ENCODE peak calls at places on chromosomes 1 and 21, in six cellular contexts. One of them, this sample, is unnamed.

GRCh38 chr1:54331843-54332688 is 74.1 kb downstream of the SSBP3 start:
- DNase-seq in pancreas: peak; percentile 38
- DNase-seq in A673: no peak
- DNase-seq in prostate gland: no peak
- DNase-seq in IMR-90: no peak
- DNase-seq in uterus: no peak
- DNase-seq in this sample: no peak

GRCh38 chr1:159015440-159015909 is 5.8 kb downstream of the IFI16 start:
- DNase-seq in pancreas: peak; percentile 64
- DNase-seq in A673: peak; percentile 63
- DNase-seq in prostate gland: peak; percentile 13
- DNase-seq in IMR-90: peak; percentile 94
- DNase-seq in uterus: peak; percentile 27
- DNase-seq in this sample: peak; percentile 91

GRCh38 chr1:234730542-234731370 is 120.8 kb upstream of the IRF2BP2 start:
- DNase-seq in pancreas: no peak
- DNase-seq in A673: no peak
- DNase-seq in prostate gland: no peak
- DNase-seq in IMR-90: no peak
- DNase-seq in uterus: no peak
- DNase-seq in this sample: no peak

GRCh38 chr1:110118636-110119396 is 6.6 kb downstream of the UBL4B start:
- DNase-seq in pancreas: no peak
- DNase-seq in A673: no peak
- DNase-seq in prostate gland: no peak
- DNase-seq in IMR-90: peak; percentile 52
- DNase-seq in uterus: no peak
- DNase-seq in this sample: no peak

GRCh38 chr1:63327417-63328139 is 5.2 kb downstream of the FOXD3 start:
- DNase-seq in pancreas: peak; percentile 52
- DNase-seq in A673: peak; percentile 84
- DNase-seq in prostate gland: no peak
- DNase-seq in IMR-90: peak; percentile 62
- DNase-seq in uterus: no peak
- DNase-seq in this sample: peak; percentile 75

GRCh38 chr1:24003331-24003972 is 23.3 kb upstream of the SRSF10 start:
- DNase-seq in pancreas: no peak
- DNase-seq in A673: no peak
- DNase-seq in prostate gland: no peak
- DNase-seq in IMR-90: peak; percentile 84
- DNase-seq in uterus: no peak
- DNase-seq in this sample: peak; percentile 82

GRCh38 chr1:61282387-61282786 is 200.0 kb downstream of the NFIA start:
- DNase-seq in pancreas: no peak
- DNase-seq in A673: no peak
- DNase-seq in prostate gland: no peak
- DNase-seq in IMR-90: no peak
- DNase-seq in uterus: no peak
- DNase-seq in this sample: no peak

GRCh38 chr1:30085814-30086770 is 637.3 kb downstream of the MATN1 start:
- DNase-seq in pancreas: no peak
- DNase-seq in A673: peak; percentile 84
- DNase-seq in prostate gland: no peak
- DNase-seq in IMR-90: peak; percentile 31
- DNase-seq in uterus: peak; percentile 51
- DNase-seq in this sample: peak; percentile 56

GRCh38 chr1:156140879-156141707 is 12.3 kb upstream of the SEMA4A start:
- DNase-seq in pancreas: no peak
- DNase-seq in A673: no peak
- DNase-seq in prostate gland: peak; percentile 47
- DNase-seq in IMR-90: peak; percentile 48
- DNase-seq in uterus: no peak
- DNase-seq in this sample: peak; percentile 19

GRCh38 chr1:36824390-36824861 is 209.9 kb downstream of the GRIK3 start:
- DNase-seq in pancreas: no peak
- DNase-seq in A673: peak; percentile 14
- DNase-seq in prostate gland: no peak
- DNase-seq in IMR-90: no peak
- DNase-seq in uterus: no peak
- DNase-seq in this sample: no peak

GRCh38 chr1:9914603-9914937 is 4.5 kb upstream of the CTNNBIP1 start:
- DNase-seq in pancreas: no peak
- DNase-seq in A673: no peak
- DNase-seq in prostate gland: no peak
- DNase-seq in IMR-90: no peak
- DNase-seq in uterus: no peak
- DNase-seq in this sample: no peak
- H3K4me1 ChIP-seq in pancreas: peaks cover 4% of the 10 kb centered on the region
- H3K4me1 ChIP-seq in A673: no peaks in the 10 kb centered on the region
- H3K4me1 ChIP-seq in prostate gland: peaks cover 6% of the 10 kb centered on the region
- H3K4me1 ChIP-seq in IMR-90: no peaks in the 10 kb centered on the region
- H3K4me1 ChIP-seq in uterus: no peaks in the 10 kb centered on the region
- H3K4me1 ChIP-seq in this sample: no peaks in the 10 kb centered on the region

GRCh38 chr21:36379236-36379635 is 6.0 kb upstream of the CHAF1B start:
- DNase-seq in pancreas: no peak
- DNase-seq in A673: no peak
- DNase-seq in prostate gland: no peak
- DNase-seq in IMR-90: no peak
- DNase-seq in uterus: no peak
- DNase-seq in this sample: no peak

GRCh38 chr21:36384885-36385232 is 333 bp upstream of the CHAF1B start:
- DNase-seq in pancreas: no peak
- DNase-seq in A673: no peak
- DNase-seq in prostate gland: no peak
- DNase-seq in IMR-90: no peak
- DNase-seq in uterus: no peak
- DNase-seq in this sample: no peak

GRCh38 chr21:36385233-36385908 is at the start of gene CHAF1B:
- DNase-seq in pancreas: peak; percentile 63
- DNase-seq in A673: peak; percentile 81
- DNase-seq in prostate gland: peak; percentile 75
- DNase-seq in IMR-90: peak; percentile 65
- DNase-seq in uterus: peak; percentile 83
- DNase-seq in this sample: peak; percentile 71

GRCh38 chr21:36385909-36386642 is 884 bp downstream of the CHAF1B start:
- DNase-seq in pancreas: no peak
- DNase-seq in A673: no peak
- DNase-seq in prostate gland: no peak
- DNase-seq in IMR-90: peak; percentile 11
- DNase-seq in uterus: peak; percentile 19
- DNase-seq in this sample: no peak

GRCh38 chr21:36381841-36382589 is 3.2 kb upstream of the CHAF1B start:
- DNase-seq in pancreas: no peak
- DNase-seq in A673: no peak
- DNase-seq in prostate gland: no peak
- DNase-seq in IMR-90: peak; percentile 9
- DNase-seq in uterus: no peak
- DNase-seq in this sample: peak; percentile 8
- H3K4me1 ChIP-seq in pancreas: no peaks in the 10 kb centered on the region
- H3K4me1 ChIP-seq in A673: peaks cover 37% of the 10 kb centered on the region
- H3K4me1 ChIP-seq in prostate gland: no peaks in the 10 kb centered on the region
- H3K4me1 ChIP-seq in IMR-90: peaks cover 6% of the 10 kb centered on the region
- H3K4me1 ChIP-seq in uterus: no peaks in the 10 kb centered on the region
- H3K4me1 ChIP-seq in this sample: no peaks in the 10 kb centered on the region

GRCh38 chr1:244163861-244164562 is 112.9 kb downstream of the ZBTB18 start:
- DNase-seq in pancreas: no peak
- DNase-seq in A673: peak; percentile 89
- DNase-seq in prostate gland: no peak
- DNase-seq in IMR-90: peak; percentile 98
- DNase-seq in uterus: no peak
- DNase-seq in this sample: peak; percentile 91
- H3K4me1 ChIP-seq in pancreas: no peaks in the 10 kb centered on the region
- H3K4me1 ChIP-seq in A673: peaks cover 15% of the 10 kb centered on the region
- H3K4me1 ChIP-seq in prostate gland: no peaks in the 10 kb centered on the region
- H3K4me1 ChIP-seq in IMR-90: peaks cover 18% of the 10 kb centered on the region
- H3K4me1 ChIP-seq in uterus: no peaks in the 10 kb centered on the region
- H3K4me1 ChIP-seq in this sample: peaks cover 16% of the 10 kb centered on the region

DNA sequence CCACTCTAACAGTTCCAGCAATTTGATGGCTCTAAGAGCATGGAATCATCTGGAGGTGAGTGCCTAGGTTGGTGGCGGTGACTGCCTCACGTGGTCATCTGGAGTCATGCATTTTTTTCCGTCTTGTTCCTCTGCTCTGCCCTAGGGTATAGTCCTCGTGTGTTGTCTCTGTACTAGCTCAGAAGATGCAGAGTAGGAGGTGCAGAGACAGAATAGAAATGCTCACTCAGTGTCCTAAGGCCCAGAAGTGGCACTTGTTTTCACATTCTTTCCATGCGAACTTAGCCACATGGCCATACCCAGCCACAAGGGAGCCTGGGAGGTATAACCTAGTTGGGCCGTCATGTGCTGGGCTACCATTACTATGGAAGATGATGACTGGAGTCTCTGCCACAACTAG is 30.3 kb downstream of the DYRK1A start:
- DNase-seq in pancreas: no peak
- DNase-seq in A673: no peak
- DNase-seq in prostate gland: no peak
- DNase-seq in IMR-90: no peak
- DNase-seq in uterus: no peak
- DNase-seq in this sample: no peak
- H3K4me1 ChIP-seq in pancreas: no peaks in the 10 kb centered on the region
- H3K4me1 ChIP-seq in A673: peaks cover 3% of the 10 kb centered on the region
- H3K4me1 ChIP-seq in prostate gland: no peaks in the 10 kb centered on the region
- H3K4me1 ChIP-seq in IMR-90: peaks cover 3% of the 10 kb centered on the region
- H3K4me1 ChIP-seq in uterus: peaks cover 7% of the 10 kb centered on the region
- H3K4me1 ChIP-seq in this sample: no peaks in the 10 kb centered on the region

DNA sequence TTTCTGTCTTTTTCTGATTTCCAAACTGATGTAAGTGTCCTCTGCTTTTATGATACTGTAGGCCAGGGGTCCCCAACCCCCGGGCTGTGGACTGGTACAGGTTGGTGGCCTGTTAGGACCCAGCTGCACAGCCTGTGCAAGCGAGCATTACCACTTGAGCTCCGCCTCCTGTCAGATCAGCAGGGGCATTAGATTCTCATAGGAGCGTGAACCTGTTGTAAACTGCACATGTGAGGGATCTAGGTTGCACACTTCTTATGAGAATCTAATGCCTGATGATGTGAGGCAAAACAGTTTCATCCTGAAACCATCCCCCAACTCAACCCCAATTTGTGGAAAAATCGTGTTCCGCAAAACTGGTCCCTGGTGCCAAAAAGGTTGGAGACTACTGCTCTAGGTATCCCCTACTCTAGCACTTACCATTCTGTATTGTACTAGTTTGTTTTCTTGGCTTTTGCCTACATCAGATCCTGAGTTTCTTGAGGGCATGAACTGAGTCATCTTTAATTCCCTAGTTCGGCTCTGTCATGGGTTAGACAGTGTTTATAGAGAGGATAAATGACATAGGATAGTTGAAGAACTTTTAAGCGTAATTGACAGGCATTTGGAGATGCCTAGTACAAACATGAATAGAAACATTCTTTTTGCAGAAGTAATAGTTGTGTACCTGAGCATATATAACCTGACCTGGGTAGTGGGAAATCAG is 4.1 kb downstream of the ABCD3 start:
- DNase-seq in pancreas: no peak
- DNase-seq in A673: no peak
- DNase-seq in prostate gland: no peak
- DNase-seq in IMR-90: peak; percentile 24
- DNase-seq in uterus: no peak
- DNase-seq in this sample: no peak
- H3K4me1 ChIP-seq in pancreas: peaks cover 16% of the 10 kb centered on the region
- H3K4me1 ChIP-seq in A673: peaks cover 15% of the 10 kb centered on the region
- H3K4me1 ChIP-seq in prostate gland: peaks cover 3% of the 10 kb centered on the region
- H3K4me1 ChIP-seq in IMR-90: peaks cover 5% of the 10 kb centered on the region
- H3K4me1 ChIP-seq in uterus: peaks cover 5% of the 10 kb centered on the region
- H3K4me1 ChIP-seq in this sample: no peaks in the 10 kb centered on the region

GRCh38 chr1:226634611-226635246 is 86.2 kb downstream of the STUM start:
- DNase-seq in pancreas: no peak
- DNase-seq in A673: no peak
- DNase-seq in prostate gland: no peak
- DNase-seq in IMR-90: no peak
- DNase-seq in uterus: peak; percentile 19
- DNase-seq in this sample: no peak

GRCh38 chr1:226632922-226633351 is 84.4 kb downstream of the STUM start:
- DNase-seq in pancreas: no peak
- DNase-seq in A673: no peak
- DNase-seq in prostate gland: no peak
- DNase-seq in IMR-90: no peak
- DNase-seq in uterus: peak; percentile 35
- DNase-seq in this sample: no peak

GRCh38 chr1:226632169-226632884 is 83.8 kb downstream of the STUM start:
- DNase-seq in pancreas: no peak
- DNase-seq in A673: no peak
- DNase-seq in prostate gland: no peak
- DNase-seq in IMR-90: no peak
- DNase-seq in uterus: peak; percentile 19
- DNase-seq in this sample: no peak

GRCh38 chr1:226634156-226634588 is 85.6 kb downstream of the STUM start:
- DNase-seq in pancreas: peak; percentile 68
- DNase-seq in A673: peak; percentile 69
- DNase-seq in prostate gland: peak; percentile 79
- DNase-seq in IMR-90: peak; percentile 59
- DNase-seq in uterus: peak; percentile 85
- DNase-seq in this sample: peak; percentile 70

GRCh38 chr1:226633541-226634155 is 85.1 kb downstream of the STUM start:
- DNase-seq in pancreas: no peak
- DNase-seq in A673: no peak
- DNase-seq in prostate gland: no peak
- DNase-seq in IMR-90: no peak
- DNase-seq in uterus: no peak
- DNase-seq in this sample: no peak
- H3K4me1 ChIP-seq in pancreas: no peaks in the 10 kb centered on the region
- H3K4me1 ChIP-seq in A673: no peaks in the 10 kb centered on the region
- H3K4me1 ChIP-seq in prostate gland: peaks cover 18% of the 10 kb centered on the region
- H3K4me1 ChIP-seq in IMR-90: no peaks in the 10 kb centered on the region
- H3K4me1 ChIP-seq in uterus: no peaks in the 10 kb centered on the region
- H3K4me1 ChIP-seq in this sample: peaks cover 2% of the 10 kb centered on the region

This sample was measured in fibroblast of lung.